ENCODE peak calls at places on chromosomes 2 and 18, in five cellular contexts. One of them, this sample, is unnamed.

GRCh38 chr18:77086034-77086433 is 46.5 kb downstream of the MBP start:
- DNase-seq in MM.1S: no peak
- DNase-seq in A172: no peak
- DNase-seq in ecto neural progenitor cell: no peak
- DNase-seq in astrocyte: peak; percentile 89
- DNase-seq in this sample: no peak

GRCh38 chr2:101205521-101205998 is 47.1 kb upstream of the CNOT11 start:
- DNase-seq in astrocyte: peak; percentile 65
- DNase-seq in ecto neural progenitor cell: peak; percentile 53
- DNase-seq in MM.1S: peak; percentile 79
- DNase-seq in A172: peak; percentile 92
- DNase-seq in this sample: no peak

GRCh38 chr2:223765221-223765775 is 72.1 kb downstream of the AP1S3 start:
- DNase-seq in astrocyte: no peak
- DNase-seq in ecto neural progenitor cell: no peak
- DNase-seq in MM.1S: no peak
- DNase-seq in A172: no peak
- DNase-seq in this sample: no peak

GRCh38 chr2:228689049-228689448 is 507.6 kb upstream of the SPHKAP start:
- DNase-seq in A172: peak; percentile 20
- DNase-seq in MM.1S: no peak
- DNase-seq in ecto neural progenitor cell: peak; percentile 77
- DNase-seq in astrocyte: no peak
- DNase-seq in this sample: no peak

GRCh38 chr18:3852321-3852720 is 402.3 kb downstream of the TGIF1 start:
- DNase-seq in A172: peak; percentile 8
- DNase-seq in astrocyte: no peak
- DNase-seq in ecto neural progenitor cell: no peak
- DNase-seq in MM.1S: no peak
- DNase-seq in this sample: no peak

GRCh38 chr2:107027205-107027604 is 141.2 kb upstream of the ST6GAL2 start:
- DNase-seq in astrocyte: no peak
- DNase-seq in MM.1S: no peak
- DNase-seq in ecto neural progenitor cell: no peak
- DNase-seq in A172: no peak
- DNase-seq in this sample: no peak

GRCh38 chr2:168518555-168519066 is 62.5 kb downstream of the CERS6 start:
- DNase-seq in MM.1S: no peak
- DNase-seq in A172: no peak
- DNase-seq in ecto neural progenitor cell: peak; percentile 50
- DNase-seq in astrocyte: peak; percentile 73
- DNase-seq in this sample: no peak

GRCh38 chr2:202054716-202055115 is 18.3 kb upstream of the KIAA2012 start:
- DNase-seq in ecto neural progenitor cell: no peak
- DNase-seq in astrocyte: no peak
- DNase-seq in MM.1S: no peak
- DNase-seq in A172: no peak
- DNase-seq in this sample: no peak

GRCh38 chr18:26621161-26622026 is 73.0 kb upstream of the KCTD1 start:
- DNase-seq in ecto neural progenitor cell: peak; percentile 72
- DNase-seq in astrocyte: no peak
- DNase-seq in A172: no peak
- DNase-seq in MM.1S: peak; percentile 68
- DNase-seq in this sample: peak; percentile 20

GRCh38 chr2:108266218-108266617 is 22.5 kb upstream of the SULT1C2 start:
- DNase-seq in A172: no peak
- DNase-seq in MM.1S: no peak
- DNase-seq in ecto neural progenitor cell: no peak
- DNase-seq in astrocyte: no peak
- DNase-seq in this sample: no peak

GRCh38 chr2:207260021-207260420 is 94.3 kb upstream of the KLF7 start:
- DNase-seq in ecto neural progenitor cell: no peak
- DNase-seq in astrocyte: peak; percentile 18
- DNase-seq in MM.1S: no peak
- DNase-seq in A172: no peak
- DNase-seq in this sample: no peak

GRCh38 chr2:32452338-32453064 is 95.7 kb downstream of the BIRC6 start:
- DNase-seq in astrocyte: no peak
- DNase-seq in A172: no peak
- DNase-seq in ecto neural progenitor cell: no peak
- DNase-seq in MM.1S: no peak
- DNase-seq in this sample: no peak

GRCh38 chr2:129460643-129461198 is 518.7 kb upstream of the RAB6C start:
- DNase-seq in ecto neural progenitor cell: no peak
- DNase-seq in MM.1S: no peak
- DNase-seq in astrocyte: no peak
- DNase-seq in A172: no peak
- DNase-seq in this sample: no peak

GRCh38 chr2:21422050-21422449 is 298.3 kb downstream of the TDRD15 start:
- DNase-seq in MM.1S: peak; percentile 23
- DNase-seq in A172: peak; percentile 23
- DNase-seq in ecto neural progenitor cell: peak; percentile 73
- DNase-seq in astrocyte: no peak
- DNase-seq in this sample: no peak

GRCh38 chr2:164954954-164955701 is at the start of gene SLC38A11:
- DNase-seq in ecto neural progenitor cell: peak; percentile 60
- DNase-seq in MM.1S: no peak
- DNase-seq in astrocyte: no peak
- DNase-seq in A172: no peak
- DNase-seq in this sample: no peak

This sample was measured in GM19239.